ENCODE peak calls at places on chromosomes 4 and X, in seven cellular contexts. One of them, this sample, is unnamed.

GRCh38 chr4:41080964-41081363 is 133.4 kb downstream of the APBB2 start:
- DNase-seq in T-helper 9 cell: no peak
- DNase-seq in activated CD8-positive, alpha-beta memory T cell treated with anti-CD3 and anti-CD28 coated beads for 48 hours: no peak
- DNase-seq in NCI-H748 treated with DMSO at 0.1 percent for 48 hours: no peak
- DNase-seq in EH: no peak
- DNase-seq in kidney epithelial cell: no peak
- DNase-seq in NCI-H2029 treated with DMSO at 0.1 percent for 48 hours: no peak
- DNase-seq in this sample: no peak

GRCh38 chr4:79050521-79050880 is 111.3 kb upstream of the PAQR3 start:
- DNase-seq in NCI-H748 treated with DMSO at 0.1 percent for 48 hours: peak; percentile 77
- DNase-seq in NCI-H2029 treated with DMSO at 0.1 percent for 48 hours: peak; percentile 24
- DNase-seq in kidney epithelial cell: no peak
- DNase-seq in T-helper 9 cell: no peak
- DNase-seq in EH: no peak
- DNase-seq in activated CD8-positive, alpha-beta memory T cell treated with anti-CD3 and anti-CD28 coated beads for 48 hours: no peak
- DNase-seq in this sample: peak; percentile 8

GRCh38 chr4:22999419-22999818 is 306.7 kb downstream of the GBA3 start:
- DNase-seq in T-helper 9 cell: no peak
- DNase-seq in NCI-H2029 treated with DMSO at 0.1 percent for 48 hours: no peak
- DNase-seq in kidney epithelial cell: no peak
- DNase-seq in NCI-H748 treated with DMSO at 0.1 percent for 48 hours: no peak
- DNase-seq in EH: no peak
- DNase-seq in activated CD8-positive, alpha-beta memory T cell treated with anti-CD3 and anti-CD28 coated beads for 48 hours: no peak
- DNase-seq in this sample: peak; percentile 42

GRCh38 chr4:23930750-23931488 is 41.1 kb upstream of the PPARGC1A start:
- DNase-seq in kidney epithelial cell: peak; percentile 23
- DNase-seq in activated CD8-positive, alpha-beta memory T cell treated with anti-CD3 and anti-CD28 coated beads for 48 hours: no peak
- DNase-seq in EH: peak; percentile 11
- DNase-seq in NCI-H748 treated with DMSO at 0.1 percent for 48 hours: no peak
- DNase-seq in T-helper 9 cell: no peak
- DNase-seq in NCI-H2029 treated with DMSO at 0.1 percent for 48 hours: no peak
- DNase-seq in this sample: peak; percentile 78

GRCh38 chr4:117137143-117137542 is 51.8 kb upstream of the TRAM1L1 start:
- DNase-seq in EH: peak; percentile 55
- DNase-seq in NCI-H748 treated with DMSO at 0.1 percent for 48 hours: no peak
- DNase-seq in activated CD8-positive, alpha-beta memory T cell treated with anti-CD3 and anti-CD28 coated beads for 48 hours: no peak
- DNase-seq in NCI-H2029 treated with DMSO at 0.1 percent for 48 hours: no peak
- DNase-seq in T-helper 9 cell: no peak
- DNase-seq in kidney epithelial cell: peak; percentile 96
- DNase-seq in this sample: peak; percentile 87

GRCh38 chr4:140296335-140296753 is 77.1 kb upstream of the SCOC start:
- DNase-seq in NCI-H2029 treated with DMSO at 0.1 percent for 48 hours: no peak
- DNase-seq in kidney epithelial cell: peak; percentile 65
- DNase-seq in activated CD8-positive, alpha-beta memory T cell treated with anti-CD3 and anti-CD28 coated beads for 48 hours: no peak
- DNase-seq in NCI-H748 treated with DMSO at 0.1 percent for 48 hours: peak; percentile 20
- DNase-seq in EH: peak; percentile 92
- DNase-seq in T-helper 9 cell: no peak
- DNase-seq in this sample: peak; percentile 86

GRCh38 chr4:109014593-109015412 is 251.9 kb upstream of the ETNPPL start:
- DNase-seq in NCI-H2029 treated with DMSO at 0.1 percent for 48 hours: no peak
- DNase-seq in activated CD8-positive, alpha-beta memory T cell treated with anti-CD3 and anti-CD28 coated beads for 48 hours: no peak
- DNase-seq in EH: no peak
- DNase-seq in NCI-H748 treated with DMSO at 0.1 percent for 48 hours: no peak
- DNase-seq in T-helper 9 cell: no peak
- DNase-seq in kidney epithelial cell: no peak
- DNase-seq in this sample: no peak

GRCh38 chrX:94057385-94057784 is 383.4 kb downstream of the FAM133A start:
- DNase-seq in NCI-H2029 treated with DMSO at 0.1 percent for 48 hours: no peak
- DNase-seq in kidney epithelial cell: no peak
- DNase-seq in NCI-H748 treated with DMSO at 0.1 percent for 48 hours: no peak
- DNase-seq in EH: no peak
- DNase-seq in activated CD8-positive, alpha-beta memory T cell treated with anti-CD3 and anti-CD28 coated beads for 48 hours: no peak
- DNase-seq in T-helper 9 cell: no peak
- DNase-seq in this sample: peak; percentile 12

GRCh38 chr4:106690487-106690886 is 321.9 kb upstream of the GIMD1 start:
- DNase-seq in NCI-H748 treated with DMSO at 0.1 percent for 48 hours: no peak
- DNase-seq in T-helper 9 cell: no peak
- DNase-seq in NCI-H2029 treated with DMSO at 0.1 percent for 48 hours: no peak
- DNase-seq in kidney epithelial cell: peak; percentile 9
- DNase-seq in activated CD8-positive, alpha-beta memory T cell treated with anti-CD3 and anti-CD28 coated beads for 48 hours: no peak
- DNase-seq in EH: peak; percentile 87
- DNase-seq in this sample: peak; percentile 49

GRCh38 chr4:121998024-121998423 is 46.2 kb upstream of the TRPC3 start:
- DNase-seq in NCI-H748 treated with DMSO at 0.1 percent for 48 hours: no peak
- DNase-seq in activated CD8-positive, alpha-beta memory T cell treated with anti-CD3 and anti-CD28 coated beads for 48 hours: no peak
- DNase-seq in kidney epithelial cell: no peak
- DNase-seq in T-helper 9 cell: no peak
- DNase-seq in EH: peak; percentile 24
- DNase-seq in NCI-H2029 treated with DMSO at 0.1 percent for 48 hours: no peak
- DNase-seq in this sample: no peak

GRCh38 chr4:1973661-1974060 is 35.1 kb downstream of the NELFA start:
- DNase-seq in NCI-H2029 treated with DMSO at 0.1 percent for 48 hours: no peak
- DNase-seq in EH: no peak
- DNase-seq in NCI-H748 treated with DMSO at 0.1 percent for 48 hours: no peak
- DNase-seq in T-helper 9 cell: no peak
- DNase-seq in kidney epithelial cell: no peak
- DNase-seq in activated CD8-positive, alpha-beta memory T cell treated with anti-CD3 and anti-CD28 coated beads for 48 hours: no peak
- DNase-seq in this sample: no peak

GRCh38 chr4:797066-797465 is 28.9 kb downstream of the CPLX1 start:
- DNase-seq in NCI-H2029 treated with DMSO at 0.1 percent for 48 hours: peak; percentile 18
- DNase-seq in activated CD8-positive, alpha-beta memory T cell treated with anti-CD3 and anti-CD28 coated beads for 48 hours: no peak
- DNase-seq in T-helper 9 cell: no peak
- DNase-seq in kidney epithelial cell: no peak
- DNase-seq in NCI-H748 treated with DMSO at 0.1 percent for 48 hours: no peak
- DNase-seq in EH: no peak
- DNase-seq in this sample: no peak

GRCh38 chr4:65665951-65666523 is 4.3 kb downstream of the EPHA5 start:
- DNase-seq in T-helper 9 cell: no peak
- DNase-seq in kidney epithelial cell: no peak
- DNase-seq in NCI-H2029 treated with DMSO at 0.1 percent for 48 hours: no peak
- DNase-seq in EH: no peak
- DNase-seq in NCI-H748 treated with DMSO at 0.1 percent for 48 hours: no peak
- DNase-seq in activated CD8-positive, alpha-beta memory T cell treated with anti-CD3 and anti-CD28 coated beads for 48 hours: no peak
- DNase-seq in this sample: no peak

GRCh38 chrX:38880460-38880859 is 79.2 kb downstream of the MID1IP1 start:
- DNase-seq in NCI-H2029 treated with DMSO at 0.1 percent for 48 hours: no peak
- DNase-seq in activated CD8-positive, alpha-beta memory T cell treated with anti-CD3 and anti-CD28 coated beads for 48 hours: no peak
- DNase-seq in T-helper 9 cell: no peak
- DNase-seq in NCI-H748 treated with DMSO at 0.1 percent for 48 hours: no peak
- DNase-seq in kidney epithelial cell: no peak
- DNase-seq in EH: peak; percentile 53
- DNase-seq in this sample: peak; percentile 44

GRCh38 chr4:73978886-73979285 is 2.9 kb downstream of the PF4 start:
- DNase-seq in NCI-H2029 treated with DMSO at 0.1 percent for 48 hours: no peak
- DNase-seq in EH: peak; percentile 91
- DNase-seq in T-helper 9 cell: no peak
- DNase-seq in NCI-H748 treated with DMSO at 0.1 percent for 48 hours: no peak
- DNase-seq in activated CD8-positive, alpha-beta memory T cell treated with anti-CD3 and anti-CD28 coated beads for 48 hours: no peak
- DNase-seq in kidney epithelial cell: no peak
- DNase-seq in this sample: peak; percentile 11

GRCh38 chr4:111136438-111136837 is 513.6 kb upstream of the PITX2 start:
- DNase-seq in EH: peak; percentile 62
- DNase-seq in kidney epithelial cell: no peak
- DNase-seq in T-helper 9 cell: no peak
- DNase-seq in NCI-H748 treated with DMSO at 0.1 percent for 48 hours: no peak
- DNase-seq in activated CD8-positive, alpha-beta memory T cell treated with anti-CD3 and anti-CD28 coated beads for 48 hours: no peak
- DNase-seq in NCI-H2029 treated with DMSO at 0.1 percent for 48 hours: no peak
- DNase-seq in this sample: peak; percentile 1

GRCh38 chr4:186342582-186342981 is 76.6 kb downstream of the F11 start:
- DNase-seq in EH: no peak
- DNase-seq in T-helper 9 cell: no peak
- DNase-seq in NCI-H2029 treated with DMSO at 0.1 percent for 48 hours: no peak
- DNase-seq in NCI-H748 treated with DMSO at 0.1 percent for 48 hours: no peak
- DNase-seq in kidney epithelial cell: no peak
- DNase-seq in activated CD8-positive, alpha-beta memory T cell treated with anti-CD3 and anti-CD28 coated beads for 48 hours: no peak
- DNase-seq in this sample: no peak

GRCh38 chr4:88938138-88938537 is 118.8 kb downstream of the FAM13A start:
- DNase-seq in kidney epithelial cell: peak; percentile 72
- DNase-seq in T-helper 9 cell: no peak
- DNase-seq in NCI-H748 treated with DMSO at 0.1 percent for 48 hours: no peak
- DNase-seq in activated CD8-positive, alpha-beta memory T cell treated with anti-CD3 and anti-CD28 coated beads for 48 hours: no peak
- DNase-seq in EH: peak; percentile 91
- DNase-seq in NCI-H2029 treated with DMSO at 0.1 percent for 48 hours: peak; percentile 14
- DNase-seq in this sample: peak; percentile 73

GRCh38 chr4:102165584-102165983 is 179.7 kb downstream of the SLC39A8 start:
- DNase-seq in NCI-H748 treated with DMSO at 0.1 percent for 48 hours: no peak
- DNase-seq in NCI-H2029 treated with DMSO at 0.1 percent for 48 hours: no peak
- DNase-seq in T-helper 9 cell: no peak
- DNase-seq in EH: no peak
- DNase-seq in kidney epithelial cell: no peak
- DNase-seq in activated CD8-positive, alpha-beta memory T cell treated with anti-CD3 and anti-CD28 coated beads for 48 hours: no peak
- DNase-seq in this sample: no peak

GRCh38 chr4:117093581-117093980 is 8.2 kb upstream of the TRAM1L1 start:
- DNase-seq in activated CD8-positive, alpha-beta memory T cell treated with anti-CD3 and anti-CD28 coated beads for 48 hours: no peak
- DNase-seq in NCI-H748 treated with DMSO at 0.1 percent for 48 hours: no peak
- DNase-seq in NCI-H2029 treated with DMSO at 0.1 percent for 48 hours: no peak
- DNase-seq in T-helper 9 cell: no peak
- DNase-seq in kidney epithelial cell: no peak
- DNase-seq in EH: peak; percentile 1
- DNase-seq in this sample: no peak

GRCh38 chrX:153635788-153636668 is 11.0 kb upstream of the DUSP9 start:
- DNase-seq in kidney epithelial cell: no peak
- DNase-seq in NCI-H748 treated with DMSO at 0.1 percent for 48 hours: no peak
- DNase-seq in activated CD8-positive, alpha-beta memory T cell treated with anti-CD3 and anti-CD28 coated beads for 48 hours: no peak
- DNase-seq in T-helper 9 cell: no peak
- DNase-seq in NCI-H2029 treated with DMSO at 0.1 percent for 48 hours: no peak
- DNase-seq in EH: peak; percentile 39
- DNase-seq in this sample: peak; percentile 1

GRCh38 chr4:141826260-141826659 is 189.9 kb downstream of the IL15 start:
- DNase-seq in kidney epithelial cell: no peak
- DNase-seq in T-helper 9 cell: no peak
- DNase-seq in activated CD8-positive, alpha-beta memory T cell treated with anti-CD3 and anti-CD28 coated beads for 48 hours: no peak
- DNase-seq in NCI-H748 treated with DMSO at 0.1 percent for 48 hours: no peak
- DNase-seq in EH: peak; percentile 6
- DNase-seq in NCI-H2029 treated with DMSO at 0.1 percent for 48 hours: no peak
- DNase-seq in this sample: no peak

GRCh38 chr4:98510757-98511517 is 147.5 kb downstream of the TSPAN5 start:
- DNase-seq in NCI-H748 treated with DMSO at 0.1 percent for 48 hours: no peak
- DNase-seq in NCI-H2029 treated with DMSO at 0.1 percent for 48 hours: no peak
- DNase-seq in kidney epithelial cell: no peak
- DNase-seq in EH: peak; percentile 97
- DNase-seq in T-helper 9 cell: no peak
- DNase-seq in activated CD8-positive, alpha-beta memory T cell treated with anti-CD3 and anti-CD28 coated beads for 48 hours: no peak
- DNase-seq in this sample: peak; percentile 75

GRCh38 chr4:113444386-113444785 is 317.2 kb downstream of the CAMK2D start:
- DNase-seq in NCI-H748 treated with DMSO at 0.1 percent for 48 hours: no peak
- DNase-seq in T-helper 9 cell: no peak
- DNase-seq in NCI-H2029 treated with DMSO at 0.1 percent for 48 hours: no peak
- DNase-seq in activated CD8-positive, alpha-beta memory T cell treated with anti-CD3 and anti-CD28 coated beads for 48 hours: no peak
- DNase-seq in EH: peak; percentile 81
- DNase-seq in kidney epithelial cell: no peak
- DNase-seq in this sample: peak; percentile 15

GRCh38 chr4:105637409-105638258 is 70.9 kb downstream of the INTS12 start:
- DNase-seq in NCI-H748 treated with DMSO at 0.1 percent for 48 hours: peak; percentile 37
- DNase-seq in T-helper 9 cell: no peak
- DNase-seq in activated CD8-positive, alpha-beta memory T cell treated with anti-CD3 and anti-CD28 coated beads for 48 hours: no peak
- DNase-seq in NCI-H2029 treated with DMSO at 0.1 percent for 48 hours: peak; percentile 66
- DNase-seq in EH: peak; percentile 15
- DNase-seq in kidney epithelial cell: no peak
- DNase-seq in this sample: peak; percentile 39

GRCh38 chrX:117120700-117121099 is 657.9 kb upstream of the CT83 start:
- DNase-seq in T-helper 9 cell: no peak
- DNase-seq in NCI-H748 treated with DMSO at 0.1 percent for 48 hours: no peak
- DNase-seq in kidney epithelial cell: no peak
- DNase-seq in activated CD8-positive, alpha-beta memory T cell treated with anti-CD3 and anti-CD28 coated beads for 48 hours: no peak
- DNase-seq in EH: no peak
- DNase-seq in NCI-H2029 treated with DMSO at 0.1 percent for 48 hours: no peak
- DNase-seq in this sample: no peak

GRCh38 chr4:16122784-16123183 is 39.0 kb upstream of the PROM1 start:
- DNase-seq in NCI-H748 treated with DMSO at 0.1 percent for 48 hours: no peak
- DNase-seq in T-helper 9 cell: no peak
- DNase-seq in NCI-H2029 treated with DMSO at 0.1 percent for 48 hours: no peak
- DNase-seq in activated CD8-positive, alpha-beta memory T cell treated with anti-CD3 and anti-CD28 coated beads for 48 hours: no peak
- DNase-seq in EH: no peak
- DNase-seq in kidney epithelial cell: no peak
- DNase-seq in this sample: no peak

GRCh38 chrX:109890910-109891502 is 111.9 kb upstream of the TMEM164 start:
- DNase-seq in EH: peak; percentile 56
- DNase-seq in NCI-H2029 treated with DMSO at 0.1 percent for 48 hours: no peak
- DNase-seq in T-helper 9 cell: peak; percentile 34
- DNase-seq in kidney epithelial cell: peak; percentile 0
- DNase-seq in activated CD8-positive, alpha-beta memory T cell treated with anti-CD3 and anti-CD28 coated beads for 48 hours: peak; percentile 9
- DNase-seq in NCI-H748 treated with DMSO at 0.1 percent for 48 hours: peak; percentile 25
- DNase-seq in this sample: peak; percentile 39

GRCh38 chrX:93985621-93986020 is 311.6 kb downstream of the FAM133A start:
- DNase-seq in NCI-H748 treated with DMSO at 0.1 percent for 48 hours: no peak
- DNase-seq in NCI-H2029 treated with DMSO at 0.1 percent for 48 hours: no peak
- DNase-seq in EH: no peak
- DNase-seq in kidney epithelial cell: no peak
- DNase-seq in T-helper 9 cell: no peak
- DNase-seq in activated CD8-positive, alpha-beta memory T cell treated with anti-CD3 and anti-CD28 coated beads for 48 hours: no peak
- DNase-seq in this sample: peak; percentile 48